ENCODE peak calls at places on chromosomes 3 and 15, in eight cellular contexts. One of them, this sample, is unnamed.

GRCh38 chr15:83199288-83199687 is 8.3 kb downstream of the HDGFL3 start:
- DNase-seq in cardiac muscle cell: no peak
- DNase-seq in AG04450: no peak
- DNase-seq in neural crest cell: no peak
- DNase-seq in fibroblast of pulmonary artery: no peak
- DNase-seq in CD4-positive, alpha-beta T cell: no peak
- DNase-seq in IMR-90: no peak
- DNase-seq in fibroblast of mammary gland: no peak
- DNase-seq in this sample: no peak

GRCh38 chr15:101009176-101009575 is 90.0 kb downstream of the LRRK1 start:
- DNase-seq in fibroblast of pulmonary artery: no peak
- DNase-seq in cardiac muscle cell: no peak
- DNase-seq in AG04450: no peak
- DNase-seq in neural crest cell: no peak
- DNase-seq in CD4-positive, alpha-beta T cell: no peak
- DNase-seq in fibroblast of mammary gland: no peak
- DNase-seq in IMR-90: no peak
- DNase-seq in this sample: no peak

GRCh38 chr15:56484284-56484683 is 19.3 kb upstream of the MNS1 start:
- DNase-seq in AG04450: no peak
- DNase-seq in fibroblast of mammary gland: no peak
- DNase-seq in neural crest cell: no peak
- DNase-seq in IMR-90: no peak
- DNase-seq in CD4-positive, alpha-beta T cell: no peak
- DNase-seq in cardiac muscle cell: no peak
- DNase-seq in fibroblast of pulmonary artery: no peak
- DNase-seq in this sample: no peak

GRCh38 chr3:125059488-125060245 is 3.9 kb upstream of the HEG1 start:
- DNase-seq in CD4-positive, alpha-beta T cell: no peak
- DNase-seq in cardiac muscle cell: no peak
- DNase-seq in neural crest cell: no peak
- DNase-seq in fibroblast of pulmonary artery: no peak
- DNase-seq in fibroblast of mammary gland: peak; percentile 56
- DNase-seq in IMR-90: peak; percentile 37
- DNase-seq in AG04450: no peak
- DNase-seq in this sample: no peak

GRCh38 chr15:41730543-41730942 is 43.7 kb upstream of the MAPKBP1 start:
- DNase-seq in fibroblast of pulmonary artery: no peak
- DNase-seq in AG04450: no peak
- DNase-seq in IMR-90: no peak
- DNase-seq in neural crest cell: no peak
- DNase-seq in cardiac muscle cell: no peak
- DNase-seq in fibroblast of mammary gland: no peak
- DNase-seq in CD4-positive, alpha-beta T cell: no peak
- DNase-seq in this sample: no peak

GRCh38 chr3:67472674-67473201 is 181.7 kb downstream of the SUCLG2 start:
- DNase-seq in CD4-positive, alpha-beta T cell: no peak
- DNase-seq in cardiac muscle cell: no peak
- DNase-seq in AG04450: no peak
- DNase-seq in neural crest cell: no peak
- DNase-seq in fibroblast of mammary gland: no peak
- DNase-seq in IMR-90: no peak
- DNase-seq in fibroblast of pulmonary artery: no peak
- DNase-seq in this sample: no peak

GRCh38 chr3:8739757-8740508 is 6.3 kb downstream of the CAV3 start:
- DNase-seq in cardiac muscle cell: no peak
- DNase-seq in fibroblast of pulmonary artery: peak; percentile 39
- DNase-seq in fibroblast of mammary gland: peak; percentile 91
- DNase-seq in neural crest cell: no peak
- DNase-seq in AG04450: peak; percentile 26
- DNase-seq in IMR-90: peak; percentile 78
- DNase-seq in CD4-positive, alpha-beta T cell: no peak
- DNase-seq in this sample: peak; percentile 91

GRCh38 chr15:84797212-84797611 is 19.9 kb upstream of the ALPK3 start:
- DNase-seq in neural crest cell: no peak
- DNase-seq in cardiac muscle cell: no peak
- DNase-seq in CD4-positive, alpha-beta T cell: no peak
- DNase-seq in IMR-90: peak; percentile 87
- DNase-seq in AG04450: peak; percentile 42
- DNase-seq in fibroblast of pulmonary artery: peak; percentile 40
- DNase-seq in fibroblast of mammary gland: peak; percentile 67
- DNase-seq in this sample: peak; percentile 57

GRCh38 chr15:63509933-63510547 is 5.6 kb downstream of the USP3 start:
- DNase-seq in cardiac muscle cell: no peak
- DNase-seq in AG04450: no peak
- DNase-seq in fibroblast of mammary gland: peak; percentile 86
- DNase-seq in CD4-positive, alpha-beta T cell: no peak
- DNase-seq in fibroblast of pulmonary artery: peak; percentile 61
- DNase-seq in neural crest cell: no peak
- DNase-seq in IMR-90: peak; percentile 83
- DNase-seq in this sample: peak; percentile 59

GRCh38 chr15:65939901-65940617 is 70.8 kb downstream of the RAB11A start:
- DNase-seq in AG04450: no peak
- DNase-seq in neural crest cell: no peak
- DNase-seq in fibroblast of mammary gland: peak; percentile 92
- DNase-seq in cardiac muscle cell: no peak
- DNase-seq in IMR-90: peak; percentile 79
- DNase-seq in CD4-positive, alpha-beta T cell: no peak
- DNase-seq in fibroblast of pulmonary artery: peak; percentile 82
- DNase-seq in this sample: peak; percentile 86

GRCh38 chr3:182671942-182672341 is 121.4 kb upstream of the ATP11B start:
- DNase-seq in CD4-positive, alpha-beta T cell: no peak
- DNase-seq in AG04450: no peak
- DNase-seq in fibroblast of pulmonary artery: peak; percentile 15
- DNase-seq in neural crest cell: no peak
- DNase-seq in fibroblast of mammary gland: peak; percentile 59
- DNase-seq in IMR-90: peak; percentile 3
- DNase-seq in cardiac muscle cell: no peak
- DNase-seq in this sample: no peak

GRCh38 chr3:184766555-184767261 is 45.3 kb upstream of the VPS8 start:
- DNase-seq in AG04450: peak; percentile 48
- DNase-seq in fibroblast of mammary gland: no peak
- DNase-seq in neural crest cell: no peak
- DNase-seq in cardiac muscle cell: no peak
- DNase-seq in CD4-positive, alpha-beta T cell: no peak
- DNase-seq in fibroblast of pulmonary artery: no peak
- DNase-seq in IMR-90: peak; percentile 76
- DNase-seq in this sample: no peak

GRCh38 chr3:110881069-110881468 is 190.5 kb upstream of the NECTIN3 start:
- DNase-seq in IMR-90: peak; percentile 54
- DNase-seq in fibroblast of mammary gland: peak; percentile 46
- DNase-seq in neural crest cell: no peak
- DNase-seq in cardiac muscle cell: peak; percentile 4
- DNase-seq in AG04450: peak; percentile 1
- DNase-seq in fibroblast of pulmonary artery: peak; percentile 68
- DNase-seq in CD4-positive, alpha-beta T cell: no peak
- DNase-seq in this sample: no peak

GRCh38 chr15:74548236-74548635 is 7.2 kb downstream of the ARID3B start:
- DNase-seq in neural crest cell: no peak
- DNase-seq in AG04450: no peak
- DNase-seq in fibroblast of pulmonary artery: no peak
- DNase-seq in cardiac muscle cell: no peak
- DNase-seq in IMR-90: no peak
- DNase-seq in CD4-positive, alpha-beta T cell: no peak
- DNase-seq in fibroblast of mammary gland: no peak
- DNase-seq in this sample: no peak

GRCh38 chr15:74543043-74543422 is 2.0 kb downstream of the ARID3B start:
- DNase-seq in fibroblast of pulmonary artery: no peak
- DNase-seq in neural crest cell: no peak
- DNase-seq in CD4-positive, alpha-beta T cell: no peak
- DNase-seq in cardiac muscle cell: no peak
- DNase-seq in IMR-90: peak; percentile 33
- DNase-seq in fibroblast of mammary gland: no peak
- DNase-seq in AG04450: no peak
- DNase-seq in this sample: no peak

GRCh38 chr15:74543583-74543982 is 2.6 kb downstream of the ARID3B start:
- DNase-seq in fibroblast of pulmonary artery: no peak
- DNase-seq in neural crest cell: no peak
- DNase-seq in IMR-90: no peak
- DNase-seq in fibroblast of mammary gland: no peak
- DNase-seq in CD4-positive, alpha-beta T cell: no peak
- DNase-seq in AG04450: no peak
- DNase-seq in cardiac muscle cell: no peak
- DNase-seq in this sample: no peak

GRCh38 chr15:74545061-74545460 is 4.0 kb downstream of the ARID3B start:
- DNase-seq in neural crest cell: no peak
- DNase-seq in AG04450: no peak
- DNase-seq in fibroblast of pulmonary artery: no peak
- DNase-seq in CD4-positive, alpha-beta T cell: no peak
- DNase-seq in cardiac muscle cell: no peak
- DNase-seq in IMR-90: peak; percentile 37
- DNase-seq in fibroblast of mammary gland: no peak
- DNase-seq in this sample: no peak

DNA sequence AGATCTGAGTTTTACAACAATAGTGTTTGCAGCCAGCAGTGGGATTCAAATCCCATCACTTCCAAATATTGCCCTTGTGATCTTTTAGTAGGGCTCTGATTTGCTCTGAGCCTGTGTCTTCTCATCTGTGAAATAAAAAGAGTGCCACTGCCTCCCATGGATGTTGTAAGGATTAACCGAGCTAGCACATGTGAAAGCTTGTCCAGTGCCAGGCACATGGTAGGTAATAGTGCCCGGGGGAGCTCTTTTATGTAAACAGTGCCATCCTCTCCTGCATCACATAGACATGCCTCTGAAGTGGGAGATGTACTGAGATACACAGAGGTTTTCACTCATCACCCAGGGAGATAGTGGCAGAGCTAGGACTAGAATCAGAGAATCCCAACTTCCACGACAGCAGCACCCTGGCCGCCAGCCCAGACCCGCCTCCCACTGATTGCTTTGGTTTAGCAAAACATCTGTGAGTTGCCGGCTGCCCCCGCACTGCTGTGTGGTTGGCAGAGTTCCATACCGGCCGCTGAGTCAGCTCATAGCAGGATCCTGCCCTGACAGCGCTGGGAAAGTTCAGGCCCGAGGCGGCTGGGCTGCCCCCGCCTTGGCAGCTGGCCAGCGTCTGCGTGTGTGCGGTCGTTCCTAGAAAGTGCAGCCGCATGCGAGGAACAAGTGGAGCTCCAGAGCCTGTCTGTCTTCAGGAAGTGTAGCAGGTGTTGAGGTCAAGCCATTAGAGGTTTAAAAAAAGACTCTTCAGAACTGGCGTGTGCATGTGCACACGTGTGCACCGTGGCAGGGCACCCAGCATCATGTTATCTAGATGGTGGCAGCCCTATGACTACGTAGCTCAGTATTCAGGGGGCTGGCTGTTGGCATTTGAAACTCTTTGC is 5.0 kb downstream of the ARID3B start:
- DNase-seq in AG04450: peak; percentile 99
- DNase-seq in CD4-positive, alpha-beta T cell: peak; percentile 84
- DNase-seq in cardiac muscle cell: peak; percentile 99
- DNase-seq in fibroblast of mammary gland: peak; percentile 99
- DNase-seq in neural crest cell: peak; percentile 28
- DNase-seq in IMR-90: peak; percentile 100
- DNase-seq in fibroblast of pulmonary artery: peak; percentile 100
- DNase-seq in this sample: peak; percentile 96
- TF ChIP-seq CTCF in AG04450: no peak
- TF ChIP-seq CTCF in CD4-positive, alpha-beta T cell: no peak
- TF ChIP-seq CTCF in cardiac muscle cell: no peak
- TF ChIP-seq CTCF in fibroblast of mammary gland: no peak
- TF ChIP-seq CTCF in neural crest cell: no peak
- TF ChIP-seq CTCF in IMR-90: no peak
- TF ChIP-seq CTCF in fibroblast of pulmonary artery: no peak
- TF ChIP-seq CTCF in this sample: no peak

GRCh38 chr15:29695486-29696167 is 126.6 kb downstream of the TJP1 start:
- DNase-seq in fibroblast of mammary gland: no peak
- DNase-seq in AG04450: no peak
- DNase-seq in cardiac muscle cell: no peak
- DNase-seq in CD4-positive, alpha-beta T cell: no peak
- DNase-seq in IMR-90: no peak
- DNase-seq in fibroblast of pulmonary artery: no peak
- DNase-seq in neural crest cell: no peak
- DNase-seq in this sample: no peak

GRCh38 chr15:29693225-29693624 is 129.0 kb downstream of the TJP1 start:
- DNase-seq in CD4-positive, alpha-beta T cell: no peak
- DNase-seq in cardiac muscle cell: no peak
- DNase-seq in fibroblast of mammary gland: no peak
- DNase-seq in neural crest cell: no peak
- DNase-seq in AG04450: no peak
- DNase-seq in fibroblast of pulmonary artery: no peak
- DNase-seq in IMR-90: no peak
- DNase-seq in this sample: no peak

GRCh38 chr15:29689724-29689986 is 132.6 kb downstream of the TJP1 start:
- DNase-seq in neural crest cell: no peak
- DNase-seq in AG04450: no peak
- DNase-seq in fibroblast of pulmonary artery: no peak
- DNase-seq in fibroblast of mammary gland: no peak
- DNase-seq in cardiac muscle cell: no peak
- DNase-seq in CD4-positive, alpha-beta T cell: no peak
- DNase-seq in IMR-90: no peak
- DNase-seq in this sample: no peak

GRCh38 chr15:29690765-29691475 is 131.3 kb downstream of the TJP1 start:
- DNase-seq in fibroblast of mammary gland: peak; percentile 34
- DNase-seq in AG04450: no peak
- DNase-seq in CD4-positive, alpha-beta T cell: no peak
- DNase-seq in neural crest cell: no peak
- DNase-seq in fibroblast of pulmonary artery: peak; percentile 28
- DNase-seq in cardiac muscle cell: no peak
- DNase-seq in IMR-90: peak; percentile 53
- DNase-seq in this sample: no peak

DNA sequence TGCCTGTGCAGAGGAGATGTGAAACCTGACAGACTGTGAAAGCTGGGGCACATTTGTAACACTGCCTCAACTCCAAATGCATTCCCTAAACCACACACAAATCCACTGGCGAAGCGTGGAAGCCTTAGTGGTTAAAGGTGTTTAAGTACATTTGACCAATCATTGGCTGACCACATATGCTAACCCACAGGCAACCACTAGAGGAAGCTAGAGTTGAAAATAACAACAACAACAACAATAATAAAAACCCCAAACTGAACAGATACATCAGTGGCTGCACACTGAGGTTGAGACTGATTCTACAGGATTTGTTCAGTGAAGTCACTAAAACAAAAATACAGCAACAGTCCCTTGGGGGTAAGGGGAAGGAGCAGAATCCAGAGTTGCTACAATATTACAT is 129.7 kb downstream of the TJP1 start:
- DNase-seq in AG04450: no peak
- DNase-seq in CD4-positive, alpha-beta T cell: no peak
- DNase-seq in fibroblast of mammary gland: no peak
- DNase-seq in cardiac muscle cell: no peak
- DNase-seq in fibroblast of pulmonary artery: peak; percentile 11
- DNase-seq in neural crest cell: no peak
- DNase-seq in IMR-90: no peak
- DNase-seq in this sample: no peak
- TF ChIP-seq CTCF in AG04450: peak; percentile 27
- TF ChIP-seq CTCF in CD4-positive, alpha-beta T cell: no peak
- TF ChIP-seq CTCF in fibroblast of mammary gland: peak; percentile 27
- TF ChIP-seq CTCF in cardiac muscle cell: peak; percentile 27
- TF ChIP-seq CTCF in fibroblast of pulmonary artery: peak; percentile 38
- TF ChIP-seq CTCF in neural crest cell: no peak
- TF ChIP-seq CTCF in IMR-90: peak; percentile 17
- TF ChIP-seq CTCF in this sample: no peak

GRCh38 chr15:50145451-50145872 is 26.4 kb upstream of the ATP8B4 start:
- DNase-seq in AG04450: peak; percentile 65
- DNase-seq in fibroblast of mammary gland: peak; percentile 90
- DNase-seq in IMR-90: peak; percentile 88
- DNase-seq in cardiac muscle cell: peak; percentile 79
- DNase-seq in neural crest cell: no peak
- DNase-seq in fibroblast of pulmonary artery: peak; percentile 92
- DNase-seq in CD4-positive, alpha-beta T cell: no peak
- DNase-seq in this sample: no peak
- TF ChIP-seq CTCF in AG04450: peak; percentile 46
- TF ChIP-seq CTCF in fibroblast of mammary gland: peak; percentile 31
- TF ChIP-seq CTCF in IMR-90: peak; percentile 60
- TF ChIP-seq CTCF in cardiac muscle cell: peak; percentile 25
- TF ChIP-seq CTCF in neural crest cell: peak; percentile 77
- TF ChIP-seq CTCF in fibroblast of pulmonary artery: peak; percentile 32
- TF ChIP-seq CTCF in CD4-positive, alpha-beta T cell: peak; percentile 83
- TF ChIP-seq CTCF in this sample: peak; percentile 19

GRCh38 chr3:44914936-44915335 is 40.5 kb downstream of the TGM4 start:
- DNase-seq in AG04450: no peak
- DNase-seq in fibroblast of pulmonary artery: peak; percentile 16
- DNase-seq in neural crest cell: no peak
- DNase-seq in fibroblast of mammary gland: no peak
- DNase-seq in IMR-90: no peak
- DNase-seq in CD4-positive, alpha-beta T cell: no peak
- DNase-seq in cardiac muscle cell: peak; percentile 46
- DNase-seq in this sample: no peak
- TF ChIP-seq CTCF in AG04450: peak; percentile 32
- TF ChIP-seq CTCF in fibroblast of pulmonary artery: peak; percentile 38
- TF ChIP-seq CTCF in neural crest cell: peak; percentile 47
- TF ChIP-seq CTCF in fibroblast of mammary gland: peak; percentile 40
- TF ChIP-seq CTCF in IMR-90: peak; percentile 34
- TF ChIP-seq CTCF in CD4-positive, alpha-beta T cell: no peak
- TF ChIP-seq CTCF in cardiac muscle cell: peak; percentile 34
- TF ChIP-seq CTCF in this sample: peak; percentile 32